ENCODE peak calls at places on chromosomes 5 and 9, in six cellular contexts. One of them, this sample, is unnamed.

GRCh38 chr9:11414241-11414640 is 801.4 kb upstream of the PTPRD start:
- DNase-seq in KG1: no peak
- DNase-seq in hippocampal formation: no peak
- DNase-seq in coronary artery: no peak
- DNase-seq in AG04450: no peak
- DNase-seq in D341Med: no peak
- DNase-seq in this sample: no peak

GRCh38 chr5:45639038-45639437 is 57.1 kb downstream of the HCN1 start:
- DNase-seq in AG04450: no peak
- DNase-seq in hippocampal formation: peak; percentile 14
- DNase-seq in KG1: no peak
- DNase-seq in D341Med: peak; percentile 9
- DNase-seq in coronary artery: no peak
- DNase-seq in this sample: no peak

GRCh38 chr5:40557486-40557885 is 122.2 kb upstream of the PTGER4 start:
- DNase-seq in AG04450: no peak
- DNase-seq in coronary artery: no peak
- DNase-seq in D341Med: no peak
- DNase-seq in hippocampal formation: no peak
- DNase-seq in KG1: no peak
- DNase-seq in this sample: no peak

GRCh38 chr5:126066795-126067321 is 356.4 kb upstream of the GRAMD2B start:
- DNase-seq in AG04450: no peak
- DNase-seq in KG1: peak; percentile 53
- DNase-seq in hippocampal formation: no peak
- DNase-seq in D341Med: no peak
- DNase-seq in coronary artery: no peak
- DNase-seq in this sample: no peak

GRCh38 chr9:89431930-89432725 is 65.8 kb downstream of the SEMA4D start:
- DNase-seq in KG1: no peak
- DNase-seq in D341Med: no peak
- DNase-seq in AG04450: no peak
- DNase-seq in hippocampal formation: no peak
- DNase-seq in coronary artery: no peak
- DNase-seq in this sample: no peak

GRCh38 chr5:119745976-119746375 is 116.6 kb downstream of the FAM170A start:
- DNase-seq in AG04450: no peak
- DNase-seq in KG1: no peak
- DNase-seq in D341Med: no peak
- DNase-seq in hippocampal formation: no peak
- DNase-seq in coronary artery: no peak
- DNase-seq in this sample: no peak

GRCh38 chr5:76372320-76373054 is 30.6 kb upstream of the IQGAP2 start:
- DNase-seq in AG04450: peak; percentile 77
- DNase-seq in D341Med: no peak
- DNase-seq in coronary artery: no peak
- DNase-seq in hippocampal formation: no peak
- DNase-seq in KG1: no peak
- DNase-seq in this sample: no peak

GRCh38 chr5:148820778-148821395 is 5.5 kb upstream of the ADRB2 start:
- DNase-seq in KG1: no peak
- DNase-seq in hippocampal formation: no peak
- DNase-seq in D341Med: no peak
- DNase-seq in coronary artery: no peak
- DNase-seq in AG04450: no peak
- DNase-seq in this sample: no peak

GRCh38 chr9:121299125-121299466 is 31.1 kb downstream of the GSN start:
- DNase-seq in coronary artery: peak; percentile 77
- DNase-seq in hippocampal formation: no peak
- DNase-seq in D341Med: no peak
- DNase-seq in KG1: no peak
- DNase-seq in AG04450: no peak
- DNase-seq in this sample: no peak

GRCh38 chr5:1892685-1893445 is 10.1 kb upstream of the IRX4 start:
- DNase-seq in coronary artery: no peak
- DNase-seq in D341Med: no peak
- DNase-seq in hippocampal formation: no peak
- DNase-seq in AG04450: no peak
- DNase-seq in KG1: no peak
- DNase-seq in this sample: no peak

GRCh38 chr9:68797116-68797515 is 92.1 kb downstream of the PIP5K1B start:
- DNase-seq in coronary artery: no peak
- DNase-seq in D341Med: no peak
- DNase-seq in AG04450: no peak
- DNase-seq in hippocampal formation: no peak
- DNase-seq in KG1: no peak
- DNase-seq in this sample: no peak

GRCh38 chr5:88761269-88761880 is 121.6 kb downstream of the MEF2C start:
- DNase-seq in AG04450: no peak
- DNase-seq in D341Med: no peak
- DNase-seq in hippocampal formation: no peak
- DNase-seq in coronary artery: no peak
- DNase-seq in KG1: no peak
- DNase-seq in this sample: no peak

GRCh38 chr9:4443439-4443838 is 46.8 kb upstream of the SLC1A1 start:
- DNase-seq in KG1: no peak
- DNase-seq in coronary artery: no peak
- DNase-seq in hippocampal formation: peak; percentile 33
- DNase-seq in D341Med: no peak
- DNase-seq in AG04450: no peak
- DNase-seq in this sample: no peak

GRCh38 chr9:76266649-76267627 is 127.3 kb downstream of the RFK start:
- DNase-seq in AG04450: no peak
- DNase-seq in hippocampal formation: no peak
- DNase-seq in KG1: no peak
- DNase-seq in coronary artery: no peak
- DNase-seq in D341Med: no peak
- DNase-seq in this sample: no peak

GRCh38 chr9:92064711-92065110 is 50.5 kb downstream of the SPTLC1 start:
- DNase-seq in D341Med: no peak
- DNase-seq in KG1: no peak
- DNase-seq in AG04450: peak; percentile 26
- DNase-seq in coronary artery: no peak
- DNase-seq in hippocampal formation: no peak
- DNase-seq in this sample: no peak

GRCh38 chr5:44842491-44843282 is 33.9 kb downstream of the MRPS30 start:
- DNase-seq in KG1: no peak
- DNase-seq in D341Med: no peak
- DNase-seq in hippocampal formation: no peak
- DNase-seq in AG04450: no peak
- DNase-seq in coronary artery: no peak
- DNase-seq in this sample: no peak

GRCh38 chr5:59360130-59360555 is 533.4 kb downstream of the PDE4D start:
- DNase-seq in coronary artery: no peak
- DNase-seq in hippocampal formation: no peak
- DNase-seq in KG1: no peak
- DNase-seq in AG04450: no peak
- DNase-seq in D341Med: no peak
- DNase-seq in this sample: no peak

GRCh38 chr5:570886-571285 is 41.3 kb upstream of the CEP72 start:
- DNase-seq in hippocampal formation: no peak
- DNase-seq in coronary artery: peak; percentile 16
- DNase-seq in KG1: no peak
- DNase-seq in D341Med: no peak
- DNase-seq in AG04450: no peak
- DNase-seq in this sample: no peak

GRCh38 chr9:72315089-72315509 is 49.9 kb downstream of the ZFAND5 start:
- DNase-seq in KG1: no peak
- DNase-seq in AG04450: no peak
- DNase-seq in hippocampal formation: peak; percentile 51
- DNase-seq in D341Med: peak; percentile 64
- DNase-seq in coronary artery: peak; percentile 75
- DNase-seq in this sample: no peak

GRCh38 chr5:60634054-60634453 is 65.9 kb downstream of the DEPDC1B start:
- DNase-seq in KG1: peak; percentile 61
- DNase-seq in AG04450: no peak
- DNase-seq in D341Med: no peak
- DNase-seq in coronary artery: no peak
- DNase-seq in hippocampal formation: no peak
- DNase-seq in this sample: no peak

GRCh38 chr5:151082976-151083651 is 2.3 kb upstream of the TNIP1 start:
- DNase-seq in hippocampal formation: no peak
- DNase-seq in KG1: no peak
- DNase-seq in D341Med: no peak
- DNase-seq in coronary artery: no peak
- DNase-seq in AG04450: no peak
- DNase-seq in this sample: peak; percentile 74

This sample was measured in activated T-cell treated with anti-CD3 and anti-CD28 coated beads, Interleukin-2, amount 50 U/mL, for 48 hours.